ENCODE peak calls at places on chromosomes 13 and 19, in nine cellular contexts. One of them, this sample, is unnamed.

GRCh38 chr13:40664100-40665060 is 2.1 kb downstream of the FOXO1 start:
- DNase-seq in BJ: no peak
- DNase-seq in choroid plexus epithelial cell: peak
- DNase-seq in neural progenitor cell: peak
- DNase-seq in AG04449: no peak
- DNase-seq in right atrium auricular region: peak
- DNase-seq in breast epithelium: peak
- DNase-seq in fibroblast of pulmonary artery: peak
- DNase-seq in tibial nerve: peak
- DNase-seq in this sample: no peak

GRCh38 chr19:17358395-17358794 is 18.7 kb downstream of the PLVAP start:
- DNase-seq in choroid plexus epithelial cell: peak
- DNase-seq in tibial nerve: no peak
- DNase-seq in right atrium auricular region: no peak
- DNase-seq in breast epithelium: no peak
- DNase-seq in AG04449: no peak
- DNase-seq in fibroblast of pulmonary artery: no peak
- DNase-seq in neural progenitor cell: no peak
- DNase-seq in BJ: no peak
- DNase-seq in this sample: no peak

GRCh38 chr19:34962945-34963530 is 991 bp downstream of the ZNF792 start:
- DNase-seq in breast epithelium: no peak
- DNase-seq in choroid plexus epithelial cell: peak
- DNase-seq in neural progenitor cell: no peak
- DNase-seq in fibroblast of pulmonary artery: peak
- DNase-seq in BJ: no peak
- DNase-seq in tibial nerve: no peak
- DNase-seq in right atrium auricular region: no peak
- DNase-seq in AG04449: no peak
- DNase-seq in this sample: no peak

GRCh38 chr13:97780486-97780885 is 173.0 kb upstream of the IPO5 start:
- DNase-seq in choroid plexus epithelial cell: no peak
- DNase-seq in right atrium auricular region: no peak
- DNase-seq in breast epithelium: no peak
- DNase-seq in fibroblast of pulmonary artery: no peak
- DNase-seq in tibial nerve: no peak
- DNase-seq in AG04449: no peak
- DNase-seq in neural progenitor cell: no peak
- DNase-seq in BJ: no peak
- DNase-seq in this sample: no peak

GRCh38 chr19:16714702-16715294 is 4.8 kb upstream of the NWD1 start:
- DNase-seq in fibroblast of pulmonary artery: peak
- DNase-seq in tibial nerve: peak
- DNase-seq in right atrium auricular region: peak
- DNase-seq in neural progenitor cell: peak
- DNase-seq in choroid plexus epithelial cell: peak
- DNase-seq in AG04449: no peak
- DNase-seq in BJ: no peak
- DNase-seq in breast epithelium: no peak
- DNase-seq in this sample: peak

GRCh38 chr13:102729560-102730275 is 34.9 kb upstream of the METTL21C start:
- DNase-seq in neural progenitor cell: no peak
- DNase-seq in BJ: no peak
- DNase-seq in tibial nerve: no peak
- DNase-seq in breast epithelium: no peak
- DNase-seq in right atrium auricular region: no peak
- DNase-seq in fibroblast of pulmonary artery: peak
- DNase-seq in AG04449: peak
- DNase-seq in choroid plexus epithelial cell: peak
- DNase-seq in this sample: peak

GRCh38 chr19:33186835-33187540 is 7.1 kb upstream of the LRP3 start:
- DNase-seq in fibroblast of pulmonary artery: no peak
- DNase-seq in AG04449: no peak
- DNase-seq in tibial nerve: no peak
- DNase-seq in right atrium auricular region: no peak
- DNase-seq in neural progenitor cell: no peak
- DNase-seq in breast epithelium: no peak
- DNase-seq in BJ: no peak
- DNase-seq in choroid plexus epithelial cell: no peak
- DNase-seq in this sample: no peak

GRCh38 chr13:43006893-43007631 is 15.0 kb upstream of the EPSTI1 start:
- DNase-seq in breast epithelium: no peak
- DNase-seq in tibial nerve: no peak
- DNase-seq in AG04449: no peak
- DNase-seq in BJ: no peak
- DNase-seq in fibroblast of pulmonary artery: peak
- DNase-seq in choroid plexus epithelial cell: peak
- DNase-seq in neural progenitor cell: peak
- DNase-seq in right atrium auricular region: no peak
- DNase-seq in this sample: no peak

GRCh38 chr19:3304871-3305423 is 61.4 kb upstream of the NFIC start:
- DNase-seq in AG04449: no peak
- DNase-seq in right atrium auricular region: peak
- DNase-seq in tibial nerve: peak
- DNase-seq in choroid plexus epithelial cell: peak
- DNase-seq in fibroblast of pulmonary artery: peak
- DNase-seq in BJ: no peak
- DNase-seq in breast epithelium: peak
- DNase-seq in neural progenitor cell: peak
- DNase-seq in this sample: peak
- TF ChIP-seq CTCF in AG04449: peak
- TF ChIP-seq CTCF in right atrium auricular region: peak
- TF ChIP-seq CTCF in tibial nerve: peak
- TF ChIP-seq CTCF in choroid plexus epithelial cell: peak
- TF ChIP-seq CTCF in fibroblast of pulmonary artery: peak
- TF ChIP-seq CTCF in BJ: peak
- TF ChIP-seq CTCF in breast epithelium: peak
- TF ChIP-seq CTCF in neural progenitor cell: peak
- TF ChIP-seq CTCF in this sample: peak

GRCh38 chr19:3100747-3101730 is 6.9 kb downstream of the GNA11 start:
- DNase-seq in right atrium auricular region: no peak
- DNase-seq in AG04449: no peak
- DNase-seq in choroid plexus epithelial cell: no peak
- DNase-seq in neural progenitor cell: no peak
- DNase-seq in breast epithelium: no peak
- DNase-seq in tibial nerve: no peak
- DNase-seq in fibroblast of pulmonary artery: no peak
- DNase-seq in BJ: no peak
- DNase-seq in this sample: no peak

GRCh38 chr19:3098141-3098514 is 4.0 kb downstream of the GNA11 start:
- DNase-seq in right atrium auricular region: no peak
- DNase-seq in choroid plexus epithelial cell: no peak
- DNase-seq in fibroblast of pulmonary artery: no peak
- DNase-seq in breast epithelium: no peak
- DNase-seq in AG04449: no peak
- DNase-seq in tibial nerve: no peak
- DNase-seq in BJ: no peak
- DNase-seq in neural progenitor cell: no peak
- DNase-seq in this sample: no peak

GRCh38 chr19:3098515-3099346 is 4.6 kb downstream of the GNA11 start:
- DNase-seq in BJ: no peak
- DNase-seq in AG04449: no peak
- DNase-seq in neural progenitor cell: no peak
- DNase-seq in fibroblast of pulmonary artery: no peak
- DNase-seq in breast epithelium: no peak
- DNase-seq in right atrium auricular region: peak
- DNase-seq in choroid plexus epithelial cell: peak
- DNase-seq in tibial nerve: no peak
- DNase-seq in this sample: no peak

GRCh38 chr19:3100331-3100730 is 6.2 kb downstream of the GNA11 start:
- DNase-seq in fibroblast of pulmonary artery: no peak
- DNase-seq in breast epithelium: no peak
- DNase-seq in right atrium auricular region: no peak
- DNase-seq in AG04449: no peak
- DNase-seq in neural progenitor cell: no peak
- DNase-seq in BJ: no peak
- DNase-seq in tibial nerve: no peak
- DNase-seq in choroid plexus epithelial cell: no peak
- DNase-seq in this sample: no peak

DNA sequence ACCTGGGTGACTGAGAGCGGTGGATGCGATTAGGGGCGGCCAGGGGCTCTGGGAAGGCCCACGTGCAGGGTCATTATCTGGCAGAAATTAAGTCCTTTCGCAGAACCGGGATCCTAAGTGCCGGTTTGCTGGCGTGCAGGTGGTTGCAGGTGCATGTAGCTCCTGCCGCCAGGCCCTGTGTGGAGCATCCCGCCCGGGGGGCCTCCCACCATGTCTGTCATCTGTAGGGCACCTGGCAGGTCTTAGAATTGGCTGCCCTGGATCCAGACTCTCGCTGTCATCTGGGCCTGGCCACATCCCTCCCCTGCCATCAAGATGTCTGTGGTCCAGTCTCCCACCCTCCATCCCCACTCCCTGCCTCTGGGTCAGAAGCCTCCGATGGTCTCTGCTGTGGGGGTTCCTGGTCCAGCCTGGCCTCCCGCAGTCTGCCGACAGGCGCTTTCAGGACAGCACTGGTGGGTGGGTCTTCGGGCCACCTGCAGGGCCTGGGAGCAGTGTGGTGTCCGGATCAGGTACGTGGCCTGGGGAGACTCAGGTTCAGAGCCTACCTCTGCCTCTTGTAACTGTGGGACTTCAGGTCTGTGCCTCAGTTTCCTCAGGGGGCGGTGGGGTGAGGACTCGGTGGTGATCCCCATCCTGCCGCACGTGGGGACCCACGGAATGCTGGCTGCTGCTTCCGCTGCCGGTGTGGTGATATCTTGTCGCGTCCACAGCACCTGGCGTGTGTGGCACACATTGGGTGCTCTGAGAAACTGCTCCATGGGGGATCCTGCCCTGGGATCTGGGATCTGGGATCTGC is 5.4 kb downstream of the GNA11 start:
- DNase-seq in tibial nerve: no peak
- DNase-seq in AG04449: no peak
- DNase-seq in right atrium auricular region: no peak
- DNase-seq in fibroblast of pulmonary artery: no peak
- DNase-seq in BJ: no peak
- DNase-seq in choroid plexus epithelial cell: no peak
- DNase-seq in breast epithelium: no peak
- DNase-seq in neural progenitor cell: no peak
- DNase-seq in this sample: no peak
- H3K4me3 ChIP-seq in tibial nerve: no peak
- H3K4me3 ChIP-seq in AG04449: no peak
- H3K4me3 ChIP-seq in right atrium auricular region: peak
- H3K4me3 ChIP-seq in fibroblast of pulmonary artery: no peak
- H3K4me3 ChIP-seq in BJ: no peak
- H3K4me3 ChIP-seq in choroid plexus epithelial cell: peak
- H3K4me3 ChIP-seq in breast epithelium: peak
- H3K4me3 ChIP-seq in neural progenitor cell: no peak
- H3K4me3 ChIP-seq in this sample: no peak

GRCh38 chr13:114234266-114234644 is 442 bp upstream of the CDC16 start:
- DNase-seq in AG04449: no peak
- DNase-seq in fibroblast of pulmonary artery: no peak
- DNase-seq in BJ: no peak
- DNase-seq in tibial nerve: no peak
- DNase-seq in neural progenitor cell: no peak
- DNase-seq in right atrium auricular region: no peak
- DNase-seq in choroid plexus epithelial cell: no peak
- DNase-seq in breast epithelium: no peak
- DNase-seq in this sample: no peak

GRCh38 chr13:114237415-114238112 is 2.9 kb downstream of the CDC16 start:
- DNase-seq in fibroblast of pulmonary artery: no peak
- DNase-seq in tibial nerve: no peak
- DNase-seq in BJ: no peak
- DNase-seq in right atrium auricular region: no peak
- DNase-seq in neural progenitor cell: no peak
- DNase-seq in choroid plexus epithelial cell: no peak
- DNase-seq in breast epithelium: no peak
- DNase-seq in AG04449: no peak
- DNase-seq in this sample: no peak

GRCh38 chr13:114234645-114235421 is at the start of gene CDC16:
- DNase-seq in neural progenitor cell: peak
- DNase-seq in right atrium auricular region: peak
- DNase-seq in BJ: peak
- DNase-seq in AG04449: peak
- DNase-seq in tibial nerve: peak
- DNase-seq in breast epithelium: peak
- DNase-seq in fibroblast of pulmonary artery: peak
- DNase-seq in choroid plexus epithelial cell: peak
- DNase-seq in this sample: peak

GRCh38 chr13:114235697-114236096 is 1.0 kb downstream of the CDC16 start:
- DNase-seq in tibial nerve: no peak
- DNase-seq in breast epithelium: no peak
- DNase-seq in right atrium auricular region: no peak
- DNase-seq in BJ: no peak
- DNase-seq in fibroblast of pulmonary artery: no peak
- DNase-seq in AG04449: no peak
- DNase-seq in choroid plexus epithelial cell: peak
- DNase-seq in neural progenitor cell: peak
- DNase-seq in this sample: no peak

DNA sequence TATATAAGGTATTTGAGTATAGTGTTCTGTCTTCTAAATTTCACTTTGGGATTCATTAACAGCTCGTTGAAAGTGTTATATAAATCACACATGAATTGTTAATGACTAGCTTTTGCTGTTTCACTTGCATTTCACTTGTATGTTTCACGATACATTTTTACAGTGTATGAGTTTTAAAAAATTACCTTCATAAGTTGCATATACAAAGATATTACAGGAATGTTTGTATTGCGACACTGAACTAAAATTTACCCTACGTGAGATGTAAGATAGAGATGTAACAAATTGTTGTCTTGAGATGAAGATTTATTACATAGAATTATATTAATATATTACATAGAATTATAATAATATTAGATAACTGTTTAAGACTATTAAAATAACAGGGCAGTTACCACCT is 1.5 kb downstream of the CDC16 start:
- DNase-seq in BJ: no peak
- DNase-seq in right atrium auricular region: no peak
- DNase-seq in AG04449: no peak
- DNase-seq in fibroblast of pulmonary artery: no peak
- DNase-seq in breast epithelium: no peak
- DNase-seq in tibial nerve: no peak
- DNase-seq in neural progenitor cell: no peak
- DNase-seq in choroid plexus epithelial cell: no peak
- DNase-seq in this sample: no peak
- TF ChIP-seq CTCF in BJ: no peak
- TF ChIP-seq CTCF in right atrium auricular region: no peak
- TF ChIP-seq CTCF in AG04449: no peak
- TF ChIP-seq CTCF in fibroblast of pulmonary artery: no peak
- TF ChIP-seq CTCF in breast epithelium: no peak
- TF ChIP-seq CTCF in tibial nerve: no peak
- TF ChIP-seq CTCF in neural progenitor cell: no peak
- TF ChIP-seq CTCF in choroid plexus epithelial cell: no peak
- TF ChIP-seq CTCF in this sample: no peak

GRCh38 chr13:44649118-44649455 is 73.0 kb upstream of the TSC22D1 start:
- DNase-seq in fibroblast of pulmonary artery: no peak
- DNase-seq in AG04449: no peak
- DNase-seq in right atrium auricular region: no peak
- DNase-seq in BJ: no peak
- DNase-seq in neural progenitor cell: peak
- DNase-seq in choroid plexus epithelial cell: no peak
- DNase-seq in tibial nerve: no peak
- DNase-seq in breast epithelium: no peak
- DNase-seq in this sample: no peak

GRCh38 chr13:44646044-44646443 is 69.9 kb upstream of the TSC22D1 start:
- DNase-seq in fibroblast of pulmonary artery: no peak
- DNase-seq in tibial nerve: no peak
- DNase-seq in right atrium auricular region: no peak
- DNase-seq in AG04449: no peak
- DNase-seq in breast epithelium: no peak
- DNase-seq in BJ: no peak
- DNase-seq in choroid plexus epithelial cell: no peak
- DNase-seq in neural progenitor cell: no peak
- DNase-seq in this sample: no peak

GRCh38 chr13:44651209-44651608 is 75.1 kb upstream of the TSC22D1 start:
- DNase-seq in BJ: no peak
- DNase-seq in choroid plexus epithelial cell: no peak
- DNase-seq in right atrium auricular region: no peak
- DNase-seq in neural progenitor cell: no peak
- DNase-seq in AG04449: no peak
- DNase-seq in tibial nerve: no peak
- DNase-seq in breast epithelium: no peak
- DNase-seq in fibroblast of pulmonary artery: no peak
- DNase-seq in this sample: no peak

GRCh38 chr13:44649834-44650233 is 73.7 kb upstream of the TSC22D1 start:
- DNase-seq in tibial nerve: no peak
- DNase-seq in choroid plexus epithelial cell: no peak
- DNase-seq in BJ: no peak
- DNase-seq in right atrium auricular region: no peak
- DNase-seq in breast epithelium: no peak
- DNase-seq in AG04449: no peak
- DNase-seq in neural progenitor cell: no peak
- DNase-seq in fibroblast of pulmonary artery: no peak
- DNase-seq in this sample: no peak

DNA sequence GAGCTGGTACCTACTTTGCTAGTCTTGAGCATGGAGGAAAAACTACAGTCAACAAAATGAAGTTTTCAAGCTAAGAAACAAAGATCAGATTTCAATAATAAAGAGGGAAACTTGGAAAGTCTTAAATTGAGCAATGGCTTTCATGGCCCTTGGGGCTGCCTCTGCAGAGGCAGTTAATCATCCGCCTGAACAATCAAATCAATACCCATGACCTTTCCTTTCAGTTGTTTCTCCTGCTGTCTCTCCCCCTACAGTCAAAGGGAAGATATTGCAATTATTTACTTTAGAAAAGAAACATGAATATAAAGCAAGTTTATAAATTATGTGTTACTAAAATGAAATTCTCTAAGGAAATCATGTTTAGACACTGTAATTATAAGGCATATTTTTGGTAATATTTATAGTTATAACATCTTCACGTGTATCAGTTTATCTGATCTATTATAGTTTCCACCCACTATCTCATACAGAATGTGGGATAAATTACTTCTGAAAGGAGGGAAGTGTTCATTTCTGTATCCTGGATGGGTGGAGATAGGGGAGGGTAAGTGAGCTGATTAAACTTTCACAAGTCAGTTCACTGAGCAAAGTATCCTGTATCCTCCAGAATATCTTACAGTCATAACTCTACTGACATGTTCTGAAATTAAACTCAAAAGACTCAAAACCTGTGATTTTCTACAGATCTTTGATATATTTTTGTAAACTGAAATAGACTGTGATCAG is 72.4 kb upstream of the TSC22D1 start:
- DNase-seq in BJ: no peak
- DNase-seq in right atrium auricular region: no peak
- DNase-seq in neural progenitor cell: no peak
- DNase-seq in breast epithelium: no peak
- DNase-seq in tibial nerve: no peak
- DNase-seq in choroid plexus epithelial cell: peak
- DNase-seq in AG04449: no peak
- DNase-seq in fibroblast of pulmonary artery: peak
- DNase-seq in this sample: no peak
- H3K4me3 ChIP-seq in BJ: no peak
- H3K4me3 ChIP-seq in right atrium auricular region: no peak
- H3K4me3 ChIP-seq in neural progenitor cell: no peak
- H3K4me3 ChIP-seq in breast epithelium: no peak
- H3K4me3 ChIP-seq in tibial nerve: no peak
- H3K4me3 ChIP-seq in choroid plexus epithelial cell: no peak
- H3K4me3 ChIP-seq in AG04449: no peak
- H3K4me3 ChIP-seq in fibroblast of pulmonary artery: no peak
- H3K4me3 ChIP-seq in this sample: no peak

This sample was measured in HFF-Myc.